ENCODE peak calls at places on chromosomes 6 and 20, in six cellular contexts. Q is mesendoderm; B is CD8-positive, alpha-beta T cell; A is CD4-positive, alpha-beta memory T cell; X is psoas muscle; M is left lung. N is an unnamed sample. For H3K4me1, the result is how much of the 10 kb centered on the place peaks cover.

GRCh38 chr6:3913958-3914337 is 64.8 kb downstream of the FAM50B start:
- DNase-seq in M (no peak), A (no peak), X (no peak), B (peak), Q (no peak), N (no peak)

GRCh38 chr6:31479151-31479932 is 18.6 kb upstream of the MICB start:
- DNase-seq in Q (no peak), B (no peak), M (no peak), A (no peak), X (no peak), N (no peak)

GRCh38 chr6:21922086-21922485 is 328.5 kb downstream of the SOX4 start:
- DNase-seq in M (no peak), A (no peak), Q (peak), B (no peak), X (no peak), N (no peak)

GRCh38 chr6:82410151-82410621 is 46.6 kb downstream of the TPBG start:
- DNase-seq in Q (no peak), X (no peak), B (no peak), A (no peak), M (no peak), N (no peak)

GRCh38 chr6:44867561-44868334 is 460.4 kb upstream of the RUNX2 start:
- DNase-seq in A (no peak), Q (no peak), B (no peak), X (no peak), M (no peak), N (no peak)

GRCh38 chr6:3334579-3334978 is 75.8 kb downstream of the PSMG4 start:
- DNase-seq in M (no peak), A (no peak), B (no peak), X (no peak), Q (no peak), N (no peak)

GRCh38 chr20:43999848-44000247 is 85.2 kb downstream of the TOX2 start:
- DNase-seq in X (no peak), M (no peak), A (no peak), B (no peak), Q (no peak), N (no peak)

GRCh38 chr20:40160151-40160550 is 528.9 kb downstream of the MAFB start:
- DNase-seq in M (peak), B (no peak), X (peak), Q (peak), A (no peak), N (no peak)

GRCh38 chr6:90118581-90118980 is 178.1 kb downstream of the BACH2 start:
- DNase-seq in M (no peak), Q (no peak), A (no peak), B (no peak), X (no peak), N (no peak)

GRCh38 chr6:116439572-116439971 is 21.6 kb upstream of the CALHM6 start:
- DNase-seq in M (no peak), A (no peak), B (no peak), Q (peak), X (no peak), N (no peak)

GRCh38 chr6:14696367-14696766 is 549.5 kb upstream of the JARID2 start:
- DNase-seq in A (no peak), X (no peak), M (no peak), B (no peak), Q (no peak), N (no peak)

GRCh38 chr20:2688041-2688591 is 4.5 kb upstream of the EBF4 start:
- DNase-seq in Q (peak), X (no peak), A (peak), B (peak), M (no peak), N (peak)

GRCh38 chr20:62508641-62509051 is 32.9 kb upstream of the GATA5 start:
- DNase-seq in B (no peak), Q (no peak), A (no peak), X (no peak), M (no peak), N (peak)

GRCh38 chr20:33846291-33846916 is 35.3 kb downstream of the CHMP4B start:
- DNase-seq in A (no peak), M (peak), B (no peak), X (peak), Q (no peak), N (no peak)

GRCh38 chr20:63219447-63219821 is 3.5 kb upstream of the YTHDF1 start:
- DNase-seq in X (no peak), A (no peak), M (no peak), Q (no peak), B (no peak), N (no peak)

GRCh38 chr6:157613011-157613522 is 210.0 kb upstream of the SNX9 start:
- DNase-seq in M (no peak), A (no peak), Q (no peak), X (no peak), B (no peak), N (no peak)

GRCh38 chr6:138559153-138559552 is 59.9 kb upstream of the NHSL1 start:
- DNase-seq in Q (no peak), X (no peak), A (no peak), M (no peak), B (no peak), N (no peak)

GRCh38 chr6:132068766-132069165 is 117.6 kb upstream of the CCN2 start:
- DNase-seq in Q (no peak), A (no peak), M (no peak), X (no peak), B (no peak), N (no peak)

GRCh38 chr6:86724695-86725094 is 212.6 kb upstream of the HTR1E start:
- DNase-seq in B (no peak), M (no peak), A (no peak), X (no peak), Q (peak), N (no peak)

GRCh38 chr6:57147401-57147800 is 24.7 kb upstream of the BAG2 start:
- DNase-seq in B (no peak), M (no peak), X (no peak), Q (no peak), A (no peak), N (no peak)

GRCh38 chr20:40471261-40471629 is 217.8 kb downstream of the MAFB start:
- DNase-seq in M (no peak), Q (peak), X (no peak), B (no peak), A (no peak), N (no peak)

GRCh38 chr6:53250761-53251672 is 97.7 kb downstream of the ELOVL5 start:
- DNase-seq in B (no peak), X (no peak), M (no peak), A (no peak), Q (no peak), N (no peak)

GRCh38 chr6:17473554-17473953 is 80.2 kb downstream of the CAP2 start:
- DNase-seq in X (no peak), A (no peak), Q (no peak), B (no peak), M (no peak), N (no peak)

GRCh38 chr6:44078795-44079671 is 48.2 kb downstream of the MRPL14 start:
- DNase-seq in X (peak), A (peak), M (peak), Q (peak), B (peak), N (peak)

GRCh38 chr6:42175860-42176259 is 2.7 kb downstream of the GUCA1A start:
- DNase-seq in B (no peak), X (no peak), Q (peak), M (no peak), A (no peak), N (no peak)

GRCh38 chr6:110656492-110656891 is 158.8 kb downstream of the CDK19 start:
- DNase-seq in Q (peak), A (no peak), B (no peak), X (no peak), M (no peak), N (no peak)

GRCh38 chr6:83169511-83169910 is 23.6 kb downstream of the PGM3 start:
- DNase-seq in M (no peak), A (no peak), X (no peak), Q (no peak), B (no peak), N (no peak)

GRCh38 chr20:58174708-58175287 is 53.7 kb downstream of the ANKRD60 start:
- DNase-seq in M (no peak), A (no peak), Q (no peak), B (no peak), X (peak), N (no peak)

GRCh38 chr6:170212051-170212756 is 78.7 kb downstream of the DLL1 start:
- DNase-seq in A (no peak), Q (no peak), X (no peak), M (peak), B (peak), N (no peak)

GRCh38 chr20:63740070-63740500 is 509 bp downstream of the SLC2A4RG start:
- DNase-seq in B (peak), X (peak), Q (peak), A (peak), M (no peak), N (peak)

GRCh38 chr20:23049933-23050838 is 714 bp upstream of the THBD start:
- DNase-seq in M (peak), Q (peak), X (peak), B (no peak), A (no peak), N (no peak)

GRCh38 chr6:43267619-43268347 is 24.5 kb downstream of the TTBK1 start:
- DNase-seq in B (no peak), Q (peak), X (no peak), A (no peak), M (no peak), N (no peak)

GRCh38 chr6:166029506-166029905 is 138.1 kb downstream of the TBXT start:
- DNase-seq in A (no peak), X (no peak), M (no peak), Q (no peak), B (no peak), N (no peak)

GRCh38 chr6:52362443-52363221 is 681 bp downstream of the PAQR8 start:
- DNase-seq in X (peak), M (peak), Q (peak), A (peak), B (peak), N (peak)

GRCh38 chr6:35044145-35044745 is 96.9 kb downstream of the TCP11 start:
- DNase-seq in X (no peak), M (no peak), Q (no peak), B (no peak), A (no peak), N (no peak)

GRCh38 chr20:37904008-37904675 is 1.2 kb downstream of the VSTM2L start:
- DNase-seq in B (no peak), M (no peak), X (no peak), Q (no peak), A (no peak), N (no peak)

GRCh38 chr20:37901667-37902503 is 1.0 kb upstream of the VSTM2L start:
- DNase-seq in Q (peak), A (no peak), X (no peak), B (no peak), M (no peak), N (peak)

GRCh38 chr20:37901280-37901666 is 1.7 kb upstream of the VSTM2L start:
- DNase-seq in M (no peak), B (no peak), A (no peak), Q (peak), X (no peak), N (no peak)

GRCh38 chr20:37903317-37904007 is 535 bp downstream of the VSTM2L start:
- DNase-seq in Q (no peak), M (no peak), A (no peak), B (no peak), X (no peak), N (no peak)

GRCh38 chr20:37902504-37903313 is at the start of gene VSTM2L:
- DNase-seq in B (no peak), Q (peak), M (no peak), A (no peak), X (no peak), N (no peak)
- H3K4me1 ChIP-seq in B (under half), Q (under half), M (under half), A (under half), X (under half), N (under half)

GRCh38 chr20:54065601-54066038 is 4.8 kb downstream of the BCAS1 start:
- DNase-seq in M (no peak), X (no peak), B (no peak), A (no peak), Q (no peak), N (no peak)

GRCh38 chr20:54069501-54069971 is 858 bp downstream of the BCAS1 start:
- DNase-seq in B (no peak), Q (no peak), M (no peak), X (no peak), A (no peak), N (no peak)

GRCh38 chr20:54068966-54069365 is 1.4 kb downstream of the BCAS1 start:
- DNase-seq in A (no peak), X (no peak), B (no peak), M (no peak), Q (no peak), N (no peak)

GRCh38 chr20:54068495-54068894 is 1.9 kb downstream of the BCAS1 start:
- DNase-seq in M (no peak), Q (no peak), X (no peak), B (no peak), A (no peak), N (no peak)

GRCh38 chr20:54067606-54068174 is 2.7 kb downstream of the BCAS1 start:
- DNase-seq in A (no peak), B (no peak), X (no peak), M (peak), Q (peak), N (no peak)
- H3K4me3 ChIP-seq in A (no peak), B (no peak), X (no peak), M (no peak), Q (no peak), N (no peak)

DNA sequence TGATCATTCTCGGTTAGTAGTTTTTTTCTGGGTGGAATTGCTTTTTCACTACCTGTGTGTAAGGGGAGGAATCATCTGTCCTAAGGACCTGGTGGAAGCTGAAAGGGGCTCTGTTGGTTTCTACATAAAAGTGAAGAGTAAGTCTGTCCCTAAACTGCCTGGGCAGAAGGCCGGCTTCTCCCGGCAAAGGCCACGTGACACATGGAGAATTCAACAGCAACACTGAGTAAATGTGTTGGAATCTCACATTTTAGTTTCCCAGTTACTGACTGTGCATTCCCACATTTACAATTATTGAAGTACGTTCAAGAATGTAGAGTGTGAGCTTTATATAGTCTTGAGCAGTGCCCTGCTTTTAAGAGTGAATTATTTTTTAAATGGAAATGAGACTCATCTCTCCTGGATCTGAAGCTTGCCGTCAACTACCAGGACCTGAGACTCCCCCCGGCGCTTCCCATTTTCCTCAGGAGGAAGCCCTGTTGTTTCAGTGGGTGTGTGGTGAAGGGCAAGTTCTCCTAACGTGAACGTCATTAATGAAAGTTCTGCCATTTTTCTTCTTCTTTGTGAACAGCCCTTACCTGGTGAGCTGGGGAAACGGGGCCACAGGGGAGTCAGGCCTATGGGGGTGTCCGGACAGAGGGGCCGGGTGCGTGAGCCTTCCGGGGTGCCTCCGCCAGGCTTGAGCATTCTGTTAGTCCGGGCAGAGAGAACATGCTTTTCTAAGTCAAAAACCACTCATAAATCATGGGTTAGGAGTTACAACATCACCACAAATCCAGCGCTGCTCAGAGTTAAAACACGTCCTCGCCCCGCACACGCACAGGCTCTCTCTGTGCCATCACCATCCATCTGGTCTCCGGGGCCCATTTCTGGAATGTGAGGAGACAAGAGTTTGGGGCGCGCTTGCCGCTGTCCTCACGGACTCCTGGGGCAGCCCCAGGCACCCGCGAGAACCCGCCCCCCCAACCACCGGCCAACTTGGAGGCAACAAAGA is 56.6 kb upstream of the SMOC2 start:
- DNase-seq in X (no peak), B (no peak), M (no peak), Q (no peak), A (no peak), N (no peak)
- H3K27ac ChIP-seq in X (no peak), B (no peak), M (no peak), Q (no peak), A (no peak), N (no peak)

GRCh38 chr6:139844907-139845306 is 470.5 kb upstream of the CITED2 start:
- DNase-seq in Q (no peak), M (no peak), A (no peak), X (no peak), B (no peak), N (no peak)

GRCh38 chr6:139841794-139842215 is 467.4 kb upstream of the CITED2 start:
- DNase-seq in X (no peak), B (no peak), A (no peak), M (no peak), Q (no peak), N (no peak)

GRCh38 chr6:139850512-139850911 is 476.1 kb upstream of the CITED2 start:
- DNase-seq in X (no peak), A (no peak), M (no peak), B (no peak), Q (no peak), N (no peak)

GRCh38 chr6:139847322-139847797 is 472.9 kb upstream of the CITED2 start:
- DNase-seq in M (no peak), Q (peak), B (no peak), X (no peak), A (no peak), N (no peak)

GRCh38 chr6:139846538-139847321 is 472.3 kb upstream of the CITED2 start:
- DNase-seq in X (no peak), A (no peak), B (no peak), M (peak), Q (peak), N (no peak)
- H3K4me1 ChIP-seq in X (under half), A (under half), B (under half), M (under half), Q (under half), N (under half)

GRCh38 chr6:144263786-144264185 is 21.3 kb upstream of the UTRN start:
- DNase-seq in A (no peak), Q (no peak), X (no peak), M (no peak), B (no peak), N (no peak)

GRCh38 chr6:144264270-144265060 is 20.7 kb upstream of the UTRN start:
- DNase-seq in B (no peak), M (peak), A (no peak), X (no peak), Q (peak), N (no peak)

GRCh38 chr6:144265390-144265789 is 19.7 kb upstream of the UTRN start:
- DNase-seq in M (no peak), A (no peak), Q (peak), B (no peak), X (no peak), N (no peak)

GRCh38 chr6:144265061-144265357 is 20.1 kb upstream of the UTRN start:
- DNase-seq in B (no peak), A (no peak), Q (peak), M (no peak), X (no peak), N (no peak)

DNA sequence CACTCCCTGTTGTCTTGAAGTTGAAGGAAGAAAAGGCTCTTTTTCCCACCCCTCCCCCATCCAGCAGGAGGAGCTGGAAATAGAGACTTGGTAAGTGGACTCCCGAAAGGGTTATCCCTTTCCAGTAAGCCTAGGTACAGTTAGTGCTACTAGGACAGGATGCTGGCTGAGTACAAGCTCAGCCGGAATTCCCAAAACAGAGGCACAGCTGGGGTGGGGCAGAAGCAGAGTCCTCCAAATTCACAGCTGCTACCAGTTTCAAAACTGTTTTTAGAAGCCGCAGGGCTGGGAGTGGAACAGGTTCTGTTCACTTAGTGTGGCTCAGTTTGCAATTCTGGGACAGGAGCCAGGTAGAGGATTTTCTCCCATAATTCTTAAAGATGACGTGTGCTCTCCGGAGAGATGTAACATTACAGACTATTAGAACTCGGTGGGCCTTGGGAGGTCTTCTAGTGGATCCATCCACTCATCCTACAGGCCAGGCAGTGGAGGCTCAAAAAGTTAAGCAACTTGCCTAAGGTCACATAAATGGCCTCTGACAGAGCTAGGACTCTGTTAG is 19.0 kb upstream of the UTRN start:
- DNase-seq in A (no peak), B (no peak), Q (peak), X (peak), M (peak), N (no peak)
- H3K4me3 ChIP-seq in A (no peak), B (no peak), Q (no peak), X (peak), M (no peak), N (no peak)

GRCh38 chr20:50734730-50735679 is 3.6 kb downstream of the PARD6B start:
- DNase-seq in M (no peak), B (no peak), A (no peak), X (no peak), Q (no peak), N (no peak)
- H3K27ac ChIP-seq in M (peak), B (no peak), A (no peak), X (no peak), Q (no peak), N (no peak)

GRCh38 chr6:146972526-146972925 is 231.7 kb upstream of the STXBP5 start:
- DNase-seq in A (no peak), Q (no peak), B (no peak), X (no peak), M (no peak), N (no peak)

GRCh38 chr6:146975093-146975492 is 229.1 kb upstream of the STXBP5 start:
- DNase-seq in B (no peak), X (no peak), A (no peak), M (no peak), Q (no peak), N (no peak)

DNA sequence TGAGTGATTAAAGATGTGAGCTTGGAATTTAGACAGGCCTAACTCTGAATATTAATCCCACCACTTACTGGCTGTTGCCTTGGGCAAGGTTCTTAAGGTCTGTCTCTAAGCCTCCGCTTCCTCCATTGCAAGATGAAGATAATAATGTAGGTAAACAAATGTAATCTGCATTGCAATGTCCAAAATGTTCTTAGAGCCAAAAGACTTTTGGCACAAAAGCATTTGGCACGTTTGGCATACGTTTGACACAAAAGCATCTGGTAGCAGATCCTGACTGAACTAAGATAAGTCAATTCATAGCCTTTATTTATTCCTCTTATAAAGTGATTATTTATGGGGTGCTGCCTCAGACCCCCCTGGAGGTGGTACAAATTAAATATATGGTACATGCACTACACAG is 229.9 kb upstream of the STXBP5 start:
- DNase-seq in M (no peak), A (no peak), X (no peak), B (no peak), Q (no peak), N (no peak)
- H3K4me1 ChIP-seq in M (under half), A (under half), X (under half), B (under half), Q (under half), N (under half)

N was measured in CD4-positive, CD25-positive, alpha-beta regulatory T cell.